ENCODE peak calls at places on chromosomes 12 and 14, in seven cellular contexts. P is cardiac fibroblast, G is WTC11, B is A549, Z is body of pancreas, F is coronary artery, J is GM13976. M is an unnamed sample.

GRCh38 chr12:57138526-57139272 is 8.7 kb downstream of the LRP1-AS start:
- DNase-seq in P (peak), Z (no peak), G (no peak), J (no peak), B (no peak), F (no peak), M (no peak)

GRCh38 chr14:73717998-73718741 is 4.0 kb upstream of the PNMA1 start:
- DNase-seq in G (peak), B (no peak), F (peak), J (no peak), P (peak), Z (no peak), M (no peak)

GRCh38 chr14:37637341-37637740 is 41.9 kb downstream of the TTC6 start:
- DNase-seq in F (no peak), J (no peak), G (no peak), P (no peak), B (no peak), Z (no peak), M (no peak)

GRCh38 chr14:73223049-73223448 is 14.3 kb upstream of the PAPLN start:
- DNase-seq in Z (no peak), P (no peak), J (peak), G (no peak), F (no peak), B (no peak), M (no peak)

GRCh38 chr14:20499108-20499507 is 6.2 kb upstream of the RNASE10 start:
- DNase-seq in B (no peak), J (no peak), F (no peak), P (no peak), G (no peak), Z (no peak), M (no peak)

GRCh38 chr12:9098463-9099026 is 17.2 kb downstream of the A2M start:
- DNase-seq in F (no peak), G (no peak), B (no peak), Z (no peak), P (no peak), J (no peak), M (no peak)

GRCh38 chr12:121223283-121223946 is 13.5 kb downstream of the P2RX4 start:
- DNase-seq in G (no peak), B (no peak), Z (peak), J (peak), F (no peak), P (peak), M (no peak)

GRCh38 chr12:127600211-127600610 is 666.8 kb upstream of the TMEM132C start:
- DNase-seq in G (peak), B (no peak), F (no peak), Z (no peak), J (no peak), P (no peak), M (no peak)

GRCh38 chr14:50846171-50846880 is 15.4 kb upstream of the NIN start:
- DNase-seq in F (no peak), J (no peak), B (no peak), P (peak), Z (no peak), G (no peak), M (no peak)

GRCh38 chr12:89181271-89181920 is 170.9 kb downstream of the DUSP6 start:
- DNase-seq in G (no peak), Z (no peak), B (peak), P (peak), J (no peak), F (no peak), M (no peak)

GRCh38 chr12:11718768-11719253 is 69.3 kb downstream of the ETV6 start:
- DNase-seq in J (no peak), Z (no peak), F (no peak), G (no peak), P (peak), B (no peak), M (no peak)

GRCh38 chr14:101558739-101559240 is 2.5 kb upstream of the DIO3 start:
- DNase-seq in J (no peak), G (no peak), B (no peak), P (no peak), Z (no peak), F (no peak), M (no peak)

GRCh38 chr12:50050410-50051280 is 6.8 kb upstream of the ASIC1 start:
- DNase-seq in B (no peak), Z (peak), P (peak), F (no peak), G (peak), J (no peak), M (no peak)

GRCh38 chr14:69685217-69685616 is 73.8 kb downstream of the SUSD6 start:
- DNase-seq in F (no peak), J (peak), Z (no peak), P (peak), B (no peak), G (no peak), M (no peak)

GRCh38 chr14:36939265-36939664 is 233.1 kb downstream of the SLC25A21 start:
- DNase-seq in F (no peak), G (no peak), P (no peak), B (no peak), Z (no peak), J (no peak), M (no peak)

GRCh38 chr12:91912178-91912577 is 233.5 kb downstream of the BTG1 start:
- DNase-seq in P (no peak), G (no peak), B (no peak), F (no peak), Z (no peak), J (no peak), M (no peak)

GRCh38 chr14:36981832-36982528 is 190.4 kb downstream of the SLC25A21 start:
- DNase-seq in P (peak), B (peak), G (no peak), F (no peak), Z (no peak), J (no peak), M (no peak)

GRCh38 chr14:61489932-61490331 is 168.6 kb downstream of the PRKCH start:
- DNase-seq in F (no peak), Z (no peak), G (no peak), J (no peak), P (peak), B (no peak), M (no peak)

GRCh38 chr12:41211466-41211865 is 23.3 kb downstream of the PDZRN4 start:
- DNase-seq in G (no peak), Z (no peak), F (no peak), J (no peak), P (no peak), B (no peak), M (no peak)

GRCh38 chr14:69346710-69347109 is 51.4 kb downstream of the ERH start:
- DNase-seq in J (peak), G (peak), F (no peak), B (peak), P (peak), Z (peak), M (peak)

GRCh38 chr14:81408595-81408994 is 8.5 kb upstream of the STON2 start:
- DNase-seq in P (no peak), F (no peak), G (no peak), Z (no peak), B (no peak), J (no peak), M (no peak)

GRCh38 chr14:61528591-61529021 is 166.7 kb upstream of the HIF1A start:
- DNase-seq in F (no peak), Z (no peak), G (no peak), P (peak), J (no peak), B (no peak), M (no peak)

GRCh38 chr14:89924224-89924623 is 30.3 kb downstream of the EFCAB11 start:
- DNase-seq in B (no peak), Z (no peak), F (no peak), P (no peak), G (no peak), J (no peak), M (no peak)

GRCh38 chr14:67644428-67644827 is 24.7 kb downstream of the ARG2 start:
- DNase-seq in J (no peak), F (no peak), G (no peak), P (peak), Z (no peak), B (no peak), M (no peak)

GRCh38 chr12:123839826-123840225 is 77.7 kb downstream of the DNAH10 start:
- DNase-seq in P (no peak), J (no peak), F (no peak), Z (no peak), G (no peak), B (no peak), M (no peak)

GRCh38 chr12:46452061-46452615 is 79.6 kb upstream of the SLC38A2 start:
- DNase-seq in G (no peak), P (peak), J (no peak), B (no peak), F (no peak), Z (no peak), M (no peak)

GRCh38 chr12:124379938-124380754 is 85.3 kb downstream of the RFLNA start:
- DNase-seq in Z (no peak), P (peak), B (peak), G (no peak), F (peak), J (no peak), M (no peak)

GRCh38 chr14:63986789-63987533 is 134.2 kb downstream of the SYNE2 start:
- DNase-seq in F (no peak), P (peak), B (no peak), J (no peak), G (no peak), Z (no peak), M (no peak)

GRCh38 chr12:56333197-56333678 is 562 bp downstream of the PAN2 start:
- DNase-seq in F (no peak), P (no peak), B (peak), Z (peak), G (no peak), J (peak), M (no peak)

GRCh38 chr12:65640489-65640901 is 183.8 kb upstream of the HMGA2 start:
- DNase-seq in Z (no peak), P (peak), J (no peak), G (no peak), B (no peak), F (no peak), M (no peak)

GRCh38 chr12:69527506-69528272 is 57.5 kb downstream of the FRS2 start:
- DNase-seq in B (no peak), Z (no peak), G (no peak), J (no peak), F (no peak), P (peak), M (no peak)

GRCh38 chr14:93954900-93955891 is 21.2 kb downstream of the ASB2 start:
- DNase-seq in P (no peak), Z (no peak), F (no peak), G (no peak), J (peak), B (no peak), M (no peak)

GRCh38 chr12:57276935-57277563 is 26.1 kb upstream of the STAC3 start:
- DNase-seq in G (peak), Z (peak), F (no peak), P (peak), J (peak), B (peak), M (no peak)

GRCh38 chr12:1104088-1104800 is 113.2 kb downstream of the ERC1 start:
- DNase-seq in F (no peak), G (no peak), B (no peak), J (no peak), Z (no peak), P (no peak), M (no peak)
- TF ChIP-seq CTCF in F (no peak), G (no peak), B (no peak), J (peak), Z (no peak), P (no peak), M (no peak)

GRCh38 chr12:14365294-14366210 is at the start of gene ATF7IP:
- DNase-seq in B (peak), P (peak), G (peak), Z (peak), F (peak), J (peak), M (peak)
- TF ChIP-seq CTCF in B (peak), P (peak), G (no peak), Z (no peak), F (no peak), J (peak), M (peak)

DNA sequence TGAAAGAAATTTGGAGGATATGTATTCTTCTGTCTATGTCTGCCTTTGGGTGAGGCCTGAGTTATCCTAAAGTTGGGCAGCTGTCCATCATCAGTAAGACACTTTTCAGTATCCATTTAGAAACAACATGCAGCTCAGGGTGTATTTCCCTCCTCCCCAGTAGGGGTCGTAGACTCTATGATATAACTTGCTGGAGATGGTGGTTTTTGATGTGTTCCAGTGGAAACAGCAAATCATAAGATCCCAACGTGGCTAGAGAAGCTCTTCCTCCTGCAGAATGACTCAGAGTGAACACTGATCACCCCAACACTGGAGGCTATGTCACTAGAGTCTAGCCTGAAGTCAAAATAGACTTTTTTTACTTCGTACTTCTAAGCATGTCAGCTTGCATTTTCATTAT is 331.6 kb upstream of the STXBP6 start:
- DNase-seq in Z (no peak), F (no peak), G (no peak), B (no peak), J (no peak), P (no peak), M (no peak)
- TF ChIP-seq CTCF in Z (no peak), F (no peak), G (no peak), B (no peak), J (no peak), P (no peak), M (peak)

GRCh38 chr12:98127336-98127679 is 388.1 kb upstream of the TMPO start:
- DNase-seq in B (no peak), G (no peak), J (no peak), P (no peak), Z (no peak), F (no peak), M (no peak)

GRCh38 chr12:98123186-98123585 is 392.2 kb upstream of the TMPO start:
- DNase-seq in P (no peak), B (no peak), F (no peak), G (no peak), Z (no peak), J (no peak), M (no peak)

GRCh38 chr12:98126637-98127335 is 388.6 kb upstream of the TMPO start:
- DNase-seq in P (no peak), B (no peak), J (no peak), G (no peak), F (no peak), Z (no peak), M (no peak)

DNA sequence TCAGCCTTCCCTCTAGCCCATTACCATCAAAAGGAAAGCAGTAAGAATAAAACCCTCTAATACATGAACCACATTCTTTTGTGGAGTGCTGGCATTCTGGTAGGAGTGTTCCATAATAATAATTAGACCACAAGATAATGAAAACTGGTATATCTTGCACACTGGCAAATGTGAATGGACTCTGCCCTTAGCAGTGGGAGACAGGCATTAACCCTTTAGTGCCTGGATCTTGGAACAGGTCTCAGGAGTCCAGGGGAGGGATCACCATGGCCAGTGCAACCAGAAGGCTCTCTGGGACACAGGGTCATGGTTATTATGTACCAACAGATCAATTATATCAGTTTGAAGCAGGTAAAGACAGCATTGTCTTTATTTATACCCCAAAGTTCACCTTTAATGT is 387.5 kb upstream of the TMPO start:
- DNase-seq in F (no peak), P (no peak), G (no peak), Z (no peak), J (no peak), B (no peak), M (no peak)
- TF ChIP-seq CTCF in F (no peak), P (no peak), G (no peak), Z (no peak), J (no peak), B (no peak), M (no peak)

DNA sequence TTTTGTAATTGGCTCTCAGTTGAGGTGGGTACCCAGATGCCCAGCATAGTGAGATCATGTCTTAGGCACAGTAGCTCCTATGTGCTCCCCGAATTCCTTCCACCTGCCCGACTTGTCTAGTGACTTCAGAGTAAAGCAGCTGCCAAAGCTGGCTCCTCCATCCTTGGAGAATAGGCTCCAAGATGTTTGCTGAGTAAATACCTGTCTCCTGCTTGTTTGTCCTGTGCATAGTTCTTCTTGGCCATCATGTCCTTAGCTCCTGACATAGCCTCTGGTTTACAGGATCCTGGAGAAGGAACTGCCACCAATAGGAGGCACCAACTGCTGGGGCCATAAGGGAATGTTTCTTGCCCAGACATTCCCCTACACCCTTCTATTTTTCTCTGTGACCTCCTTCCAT is 52.6 kb upstream of the CISTR start:
- DNase-seq in Z (no peak), J (no peak), P (no peak), B (no peak), F (no peak), G (no peak), M (no peak)
- TF ChIP-seq CTCF in Z (no peak), J (no peak), P (no peak), B (peak), F (no peak), G (no peak), M (no peak)

GRCh38 chr14:105012171-105012985 is 8.5 kb downstream of the CDCA4 start:
- DNase-seq in Z (no peak), P (no peak), B (peak), J (no peak), G (no peak), F (no peak), M (no peak)
- TF ChIP-seq CTCF in Z (no peak), P (peak), B (peak), J (no peak), G (no peak), F (peak), M (peak)

GRCh38 chr12:3456809-3457208 is 34.2 kb upstream of the PRMT8 start:
- DNase-seq in G (peak), F (no peak), P (no peak), B (no peak), Z (peak), J (no peak), M (peak)

GRCh38 chr12:3453266-3453862 is 37.6 kb upstream of the PRMT8 start:
- DNase-seq in Z (no peak), F (no peak), P (no peak), J (no peak), B (no peak), G (no peak), M (no peak)

GRCh38 chr12:3454780-3455179 is 36.2 kb upstream of the PRMT8 start:
- DNase-seq in B (no peak), P (no peak), J (no peak), F (no peak), Z (no peak), G (no peak), M (no peak)

GRCh38 chr12:3453947-3454675 is 36.9 kb upstream of the PRMT8 start:
- DNase-seq in J (no peak), F (no peak), G (no peak), P (peak), Z (no peak), B (peak), M (no peak)

GRCh38 chr12:3455312-3455711 is 35.7 kb upstream of the PRMT8 start:
- DNase-seq in Z (no peak), B (no peak), G (no peak), J (no peak), P (no peak), F (no peak), M (no peak)
- TF ChIP-seq CTCF in Z (no peak), B (no peak), G (no peak), J (no peak), P (no peak), F (no peak), M (no peak)